ENCODE peak calls at places on chromosome 2, in six cellular contexts. A is heart right ventricle, Q is tibial artery, N is choroid plexus epithelial cell, F is AG04450, V is mucosa of descending colon. M is an unnamed sample.

GRCh38 chr2:207086136-207086535 is 79.6 kb downstream of the KLF7 start:
- DNase-seq in A (no peak), Q (no peak), N (no peak), F (no peak), V (no peak), M (no peak)

GRCh38 chr2:64525323-64525625 is 1.1 kb downstream of the AFTPH start:
- DNase-seq in A (no peak), Q (no peak), N (peak), F (no peak), V (peak), M (no peak)

GRCh38 chr2:100196786-100197494 is 54.5 kb upstream of the AFF3 start:
- DNase-seq in A (no peak), Q (no peak), N (peak), F (no peak), V (no peak), M (peak)

GRCh38 chr2:26168785-26169184 is 4.1 kb upstream of the GAREM2 start:
- DNase-seq in A (no peak), Q (peak), N (no peak), F (no peak), V (no peak), M (no peak)

GRCh38 chr2:239566162-239566994 is 165.6 kb upstream of the HDAC4 start:
- DNase-seq in A (no peak), Q (peak), N (no peak), F (no peak), V (no peak), M (no peak)

GRCh38 chr2:3626118-3626816 is 31.4 kb downstream of the COLEC11 start:
- DNase-seq in A (no peak), Q (peak), N (peak), F (peak), V (no peak), M (no peak)

GRCh38 chr2:74498500-74499268 is 719 bp downstream of the LBX2 start:
- DNase-seq in A (no peak), Q (no peak), N (no peak), F (no peak), V (no peak), M (no peak)

GRCh38 chr2:98293003-98293402 is 53.3 kb upstream of the CNGA3 start:
- DNase-seq in A (no peak), Q (no peak), N (no peak), F (no peak), V (no peak), M (no peak)

GRCh38 chr2:79453918-79454317 is 58.9 kb upstream of the CTNNA2 start:
- DNase-seq in A (no peak), Q (no peak), N (peak), F (no peak), V (no peak), M (no peak)

GRCh38 chr2:28247326-28247725 is 145.3 kb upstream of the FOSL2 start:
- DNase-seq in A (no peak), Q (no peak), N (no peak), F (no peak), V (no peak), M (no peak)

GRCh38 chr2:49914281-49914680 is 760.0 kb upstream of the FSHR start:
- DNase-seq in A (no peak), Q (no peak), N (no peak), F (no peak), V (no peak), M (no peak)

GRCh38 chr2:138321458-138321857 is 180.1 kb upstream of the SPOPL start:
- DNase-seq in A (no peak), Q (no peak), N (no peak), F (no peak), V (no peak), M (no peak)

GRCh38 chr2:65366595-65367125 is 65.7 kb downstream of the SPRED2 start:
- DNase-seq in A (no peak), Q (no peak), N (peak), F (peak), V (peak), M (peak)

GRCh38 chr2:217277646-217278048 is 417.8 kb upstream of the TNP1 start:
- DNase-seq in A (no peak), Q (no peak), N (peak), F (peak), V (no peak), M (peak)

GRCh38 chr2:197311521-197312033 is 997 bp upstream of the ANKRD44 start:
- DNase-seq in A (no peak), Q (no peak), N (peak), F (no peak), V (no peak), M (no peak)

GRCh38 chr2:42167458-42167857 is 1.7 kb upstream of the EML4 start:
- DNase-seq in A (no peak), Q (no peak), N (no peak), F (no peak), V (no peak), M (no peak)

GRCh38 chr2:170339753-170340692 is 162.1 kb downstream of the MYO3B start:
- DNase-seq in A (no peak), Q (no peak), N (no peak), F (no peak), V (no peak), M (no peak)

GRCh38 chr2:28980368-28981015 is 606 bp upstream of the TOGARAM2 start:
- DNase-seq in A (no peak), Q (no peak), N (no peak), F (no peak), V (no peak), M (no peak)

GRCh38 chr2:176418768-176419167 is 149.5 kb downstream of the MTX2 start:
- DNase-seq in A (no peak), Q (no peak), N (no peak), F (no peak), V (no peak), M (no peak)

GRCh38 chr2:57907411-57907810 is 139.2 kb upstream of the VRK2 start:
- DNase-seq in A (no peak), Q (no peak), N (no peak), F (no peak), V (no peak), M (no peak)

GRCh38 chr2:85938456-85938855 is 49.7 kb upstream of the ST3GAL5 start:
- DNase-seq in A (no peak), Q (no peak), N (no peak), F (no peak), V (no peak), M (no peak)

GRCh38 chr2:120454993-120455789 is 109.3 kb downstream of the INHBB start:
- DNase-seq in A (no peak), Q (no peak), N (peak), F (peak), V (no peak), M (no peak)

GRCh38 chr2:164015328-164016123 is 279.7 kb upstream of the FIGN start:
- DNase-seq in A (no peak), Q (no peak), N (no peak), F (no peak), V (no peak), M (no peak)

GRCh38 chr2:168469281-168469988 is 13.4 kb downstream of the CERS6 start:
- DNase-seq in A (no peak), Q (no peak), N (no peak), F (no peak), V (no peak), M (no peak)

GRCh38 chr2:108612514-108613183 is 78.4 kb downstream of the LIMS1 start:
- DNase-seq in A (no peak), Q (no peak), N (no peak), F (no peak), V (peak), M (no peak)

GRCh38 chr2:164913640-164914346 is 41.5 kb downstream of the SLC38A11 start:
- DNase-seq in A (no peak), Q (no peak), N (peak), F (no peak), V (no peak), M (no peak)

GRCh38 chr2:62197609-62198236 is 1.8 kb downstream of the B3GNT2 start:
- DNase-seq in A (peak), Q (no peak), N (no peak), F (no peak), V (peak), M (no peak)

GRCh38 chr2:234673961-234674759 is 177.3 kb upstream of the ARL4C start:
- DNase-seq in A (no peak), Q (no peak), N (peak), F (no peak), V (no peak), M (no peak)

GRCh38 chr2:41950440-41950960 is 97.3 kb upstream of the PKDCC start:
- DNase-seq in A (no peak), Q (no peak), N (no peak), F (no peak), V (no peak), M (no peak)

GRCh38 chr2:177296047-177296446 is 31.5 kb upstream of the NFE2L2 start:
- DNase-seq in A (no peak), Q (no peak), N (peak), F (no peak), V (no peak), M (no peak)

GRCh38 chr2:146820672-146821071 is 1024.2 kb upstream of the ACVR2A start:
- DNase-seq in A (no peak), Q (no peak), N (peak), F (no peak), V (no peak), M (no peak)

GRCh38 chr2:40668435-40668834 is 216.5 kb upstream of the SLC8A1 start:
- DNase-seq in A (no peak), Q (no peak), N (peak), F (no peak), V (no peak), M (peak)

GRCh38 chr2:173427887-173428683 is 73.4 kb downstream of the CDCA7 start:
- DNase-seq in A (peak), Q (no peak), N (peak), F (no peak), V (no peak), M (no peak)

DNA sequence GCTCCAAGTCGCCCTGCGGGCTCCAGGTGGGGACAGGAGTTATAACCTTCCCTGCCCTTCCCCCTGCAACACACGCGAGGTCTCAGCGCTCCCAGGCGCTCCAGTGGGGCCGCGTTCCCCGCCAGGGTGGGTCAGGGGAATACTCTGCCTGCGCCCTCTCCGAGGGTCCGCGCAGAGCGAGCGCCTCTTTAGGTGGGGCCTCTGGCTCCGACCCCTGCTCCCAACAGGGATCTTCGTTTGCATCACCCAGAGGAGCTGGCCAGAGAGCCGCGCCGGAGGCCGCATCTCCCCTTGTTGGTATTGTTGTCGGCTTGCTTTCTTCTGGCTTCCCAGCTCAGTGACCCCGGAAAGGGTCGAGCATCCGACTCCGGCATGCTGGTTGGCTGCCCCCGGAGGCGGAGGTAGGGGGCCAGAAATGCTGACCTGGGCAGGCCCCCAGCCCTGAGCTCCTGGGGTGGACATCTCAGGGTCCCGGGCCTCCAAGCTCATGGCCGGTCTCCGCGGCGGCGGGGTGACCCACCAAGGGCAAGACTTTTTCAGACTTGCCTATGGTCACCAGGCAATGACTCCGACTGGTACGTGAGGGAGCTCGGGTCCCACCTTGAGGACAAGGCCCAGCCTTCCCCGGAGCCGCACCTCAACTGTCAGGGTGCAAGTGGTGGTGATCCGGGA is 11.2 kb upstream of the EN1 start:
- DNase-seq in A (no peak), Q (no peak), N (no peak), F (no peak), V (no peak), M (no peak)
- H3K4me3 ChIP-seq in A (no peak), Q (no peak), N (no peak), F (no peak), V (no peak), M (no peak)

GRCh38 chr2:241295326-241296095 is 20.0 kb downstream of the HDLBP start:
- DNase-seq in A (no peak), Q (no peak), N (no peak), F (no peak), V (no peak), M (no peak)
- TF ChIP-seq CTCF in A (no peak), Q (no peak), N (no peak), F (no peak), V (no peak), M (no peak)

DNA sequence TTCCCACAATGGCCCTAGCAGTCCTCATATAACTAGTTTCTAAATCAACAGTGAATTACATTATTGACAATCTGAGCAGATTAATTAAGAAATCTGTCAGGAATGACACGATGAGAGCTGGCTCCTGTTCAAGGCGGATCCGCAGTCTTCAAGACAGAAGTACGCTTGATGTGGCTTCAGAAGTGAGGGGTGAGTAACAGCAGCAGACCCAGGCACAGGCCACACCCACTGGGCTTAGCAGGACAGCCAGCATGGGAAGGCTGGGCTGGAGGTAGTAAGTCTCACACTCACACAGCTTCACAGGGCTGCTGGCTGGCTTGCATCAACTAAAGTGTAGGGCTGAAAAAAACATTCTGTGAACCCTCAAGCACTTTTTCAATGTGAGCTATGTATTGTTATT is 366.1 kb upstream of the ID2 start:
- DNase-seq in A (no peak), Q (no peak), N (no peak), F (no peak), V (no peak), M (no peak)
- H3K4me3 ChIP-seq in A (no peak), Q (no peak), N (no peak), F (no peak), V (no peak), M (no peak)

DNA sequence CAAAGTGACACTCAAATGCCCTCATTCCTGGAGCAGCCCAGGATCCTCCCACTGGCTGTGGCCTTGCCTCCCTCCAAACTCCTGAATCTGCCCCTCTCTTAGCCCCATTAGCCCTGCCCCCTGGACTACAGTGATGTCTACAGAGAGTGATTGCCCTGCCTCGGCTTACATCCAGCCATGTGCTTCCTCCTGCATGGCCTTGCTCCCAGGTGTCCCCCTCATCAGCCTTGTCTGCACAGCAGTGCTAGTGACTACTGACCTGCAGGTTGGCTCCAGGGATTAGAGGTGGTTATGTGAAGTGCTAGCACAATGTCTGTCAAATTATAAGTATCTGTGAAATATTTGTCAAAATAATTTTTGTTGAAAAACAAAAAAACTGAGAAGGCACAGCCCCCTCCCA is 259.1 kb upstream of the MYT1L start:
- DNase-seq in A (no peak), Q (no peak), N (no peak), F (no peak), V (no peak), M (no peak)
- TF ChIP-seq CTCF in A (no peak), Q (no peak), N (no peak), F (no peak), V (no peak), M (no peak)

GRCh38 chr2:95277246-95277906 is 3.1 kb downstream of the PROM2 start:
- DNase-seq in A (no peak), Q (peak), N (no peak), F (no peak), V (peak), M (no peak)

GRCh38 chr2:95276888-95277245 is 2.6 kb downstream of the PROM2 start:
- DNase-seq in A (no peak), Q (peak), N (no peak), F (no peak), V (no peak), M (no peak)

GRCh38 chr2:95275601-95276243 is 1.5 kb downstream of the PROM2 start:
- DNase-seq in A (no peak), Q (peak), N (no peak), F (no peak), V (peak), M (no peak)

GRCh38 chr2:95275151-95275515 is 884 bp downstream of the PROM2 start:
- DNase-seq in A (no peak), Q (peak), N (no peak), F (no peak), V (no peak), M (no peak)

GRCh38 chr2:95276244-95276887 is 2.1 kb downstream of the PROM2 start:
- DNase-seq in A (no peak), Q (peak), N (no peak), F (no peak), V (no peak), M (no peak)
- H3K4me3 ChIP-seq in A (no peak), Q (no peak), N (no peak), F (no peak), V (no peak), M (no peak)

GRCh38 chr2:156593011-156593921 is 157.1 kb downstream of the GPD2 start:
- DNase-seq in A (no peak), Q (no peak), N (no peak), F (no peak), V (no peak), M (no peak)

GRCh38 chr2:156585457-156585856 is 149.3 kb downstream of the GPD2 start:
- DNase-seq in A (no peak), Q (no peak), N (no peak), F (no peak), V (no peak), M (no peak)

GRCh38 chr2:156586621-156587020 is 150.4 kb downstream of the GPD2 start:
- DNase-seq in A (no peak), Q (no peak), N (no peak), F (no peak), V (no peak), M (no peak)

GRCh38 chr2:156590313-156590712 is 154.1 kb downstream of the GPD2 start:
- DNase-seq in A (no peak), Q (no peak), N (no peak), F (no peak), V (no peak), M (no peak)

DNA sequence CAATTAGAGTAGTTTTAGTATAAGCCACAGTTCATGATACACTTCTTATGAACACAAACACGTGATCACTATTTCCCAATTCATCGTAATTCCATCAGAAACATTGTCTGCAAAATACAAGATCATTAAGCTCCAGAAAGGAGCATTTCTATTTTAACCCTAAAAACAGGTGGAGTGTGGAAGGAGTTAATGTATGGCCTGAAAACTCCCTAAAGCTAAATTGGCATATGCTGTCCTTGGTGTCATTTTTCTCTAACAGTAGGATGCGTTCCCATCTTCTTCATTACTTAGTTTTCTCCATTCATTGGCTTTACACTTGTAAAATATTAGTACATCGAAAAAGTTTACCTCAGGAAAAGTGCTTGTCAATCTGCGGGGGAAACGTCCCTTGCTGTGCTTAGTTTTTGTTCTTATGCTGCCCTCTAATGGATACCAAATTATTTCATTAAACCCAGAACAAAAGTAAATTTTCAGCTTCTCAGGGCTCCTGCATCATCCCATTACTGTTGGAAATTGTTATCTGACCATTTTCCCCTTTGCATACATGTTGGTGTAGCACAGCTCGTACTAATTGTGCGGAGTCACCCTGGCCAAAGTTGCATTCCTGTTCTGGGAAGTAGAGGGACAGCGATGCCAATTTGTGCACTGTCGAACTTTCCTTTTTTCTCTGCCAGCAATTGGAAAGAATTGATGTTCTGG is 153.4 kb downstream of the GPD2 start:
- DNase-seq in A (no peak), Q (no peak), N (peak), F (peak), V (peak), M (no peak)
- TF ChIP-seq CTCF in A (peak), Q (peak), N (peak), F (peak), V (no peak), M (peak)

DNA sequence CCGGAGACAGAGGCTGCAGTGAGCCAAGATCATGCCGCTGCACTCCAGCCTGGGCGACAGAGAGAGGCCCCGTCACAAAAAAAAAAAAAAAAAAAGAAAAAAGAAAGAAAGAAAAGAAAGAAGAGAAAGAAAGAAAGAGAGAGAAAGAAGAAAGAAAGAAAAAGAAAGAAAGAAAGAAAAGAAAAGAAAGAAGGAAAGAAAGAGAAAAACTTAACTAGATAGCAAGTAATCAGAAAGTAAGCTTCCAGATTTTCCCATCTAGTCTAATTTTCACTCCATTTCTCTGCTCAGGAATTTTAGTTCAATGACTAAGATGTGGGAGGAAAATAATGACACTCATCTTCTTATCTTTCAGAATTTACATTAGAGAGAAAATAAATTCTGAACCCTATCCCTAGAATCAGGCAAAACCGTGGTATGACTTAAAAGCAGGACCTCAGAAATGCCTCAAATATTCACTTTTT is 2.4 kb downstream of the GFPT1 start:
- DNase-seq in A (no peak), Q (no peak), N (peak), F (no peak), V (no peak), M (no peak)
- H3K4me3 ChIP-seq in A (no peak), Q (no peak), N (peak), F (peak), V (no peak), M (peak)